ENCODE peak calls at places on chromosomes 5 and 9, in nine cellular contexts. One of them, this sample, is unnamed.

GRCh38 chr5:74613283-74613682 is 27.2 kb downstream of the ENC1 start:
- DNase-seq in BJ: no peak
- DNase-seq in GM12878: no peak
- DNase-seq in GM12864: no peak
- DNase-seq in NB4: peak
- DNase-seq in epithelial cell of esophagus: no peak
- DNase-seq in choroid plexus epithelial cell: no peak
- DNase-seq in astrocyte: no peak
- DNase-seq in Peyer's patch: no peak
- DNase-seq in this sample: no peak

GRCh38 chr9:93132946-93133640 is 958 bp downstream of the NINJ1 start:
- DNase-seq in BJ: no peak
- DNase-seq in GM12878: no peak
- DNase-seq in GM12864: no peak
- DNase-seq in NB4: no peak
- DNase-seq in epithelial cell of esophagus: peak
- DNase-seq in choroid plexus epithelial cell: peak
- DNase-seq in astrocyte: no peak
- DNase-seq in Peyer's patch: no peak
- DNase-seq in this sample: no peak

GRCh38 chr5:159906463-159906862 is 9.8 kb upstream of the ADRA1B start:
- DNase-seq in BJ: no peak
- DNase-seq in GM12878: no peak
- DNase-seq in GM12864: no peak
- DNase-seq in NB4: no peak
- DNase-seq in epithelial cell of esophagus: no peak
- DNase-seq in choroid plexus epithelial cell: no peak
- DNase-seq in astrocyte: no peak
- DNase-seq in Peyer's patch: no peak
- DNase-seq in this sample: no peak

GRCh38 chr5:130720355-130720754 is 444.7 kb downstream of the HINT1 start:
- DNase-seq in BJ: no peak
- DNase-seq in GM12878: no peak
- DNase-seq in GM12864: no peak
- DNase-seq in NB4: peak
- DNase-seq in epithelial cell of esophagus: peak
- DNase-seq in choroid plexus epithelial cell: peak
- DNase-seq in astrocyte: peak
- DNase-seq in Peyer's patch: no peak
- DNase-seq in this sample: peak

GRCh38 chr5:18236386-18236785 is 602.1 kb downstream of the TAF11L14 start:
- DNase-seq in BJ: no peak
- DNase-seq in GM12878: no peak
- DNase-seq in GM12864: no peak
- DNase-seq in NB4: peak
- DNase-seq in epithelial cell of esophagus: peak
- DNase-seq in choroid plexus epithelial cell: peak
- DNase-seq in astrocyte: no peak
- DNase-seq in Peyer's patch: no peak
- DNase-seq in this sample: no peak

GRCh38 chr5:124735169-124735858 is 11.1 kb downstream of the ZNF608 start:
- DNase-seq in BJ: peak
- DNase-seq in GM12878: no peak
- DNase-seq in GM12864: no peak
- DNase-seq in NB4: no peak
- DNase-seq in epithelial cell of esophagus: no peak
- DNase-seq in choroid plexus epithelial cell: peak
- DNase-seq in astrocyte: no peak
- DNase-seq in Peyer's patch: peak
- DNase-seq in this sample: peak

GRCh38 chr5:150544606-150545219 is 36.8 kb downstream of the NDST1 start:
- DNase-seq in BJ: no peak
- DNase-seq in GM12878: peak
- DNase-seq in GM12864: peak
- DNase-seq in NB4: peak
- DNase-seq in epithelial cell of esophagus: peak
- DNase-seq in choroid plexus epithelial cell: peak
- DNase-seq in astrocyte: no peak
- DNase-seq in Peyer's patch: peak
- DNase-seq in this sample: no peak

GRCh38 chr5:126454081-126454480 is 30.9 kb downstream of the GRAMD2B start:
- DNase-seq in BJ: no peak
- DNase-seq in GM12878: no peak
- DNase-seq in GM12864: no peak
- DNase-seq in NB4: no peak
- DNase-seq in epithelial cell of esophagus: peak
- DNase-seq in choroid plexus epithelial cell: peak
- DNase-seq in astrocyte: no peak
- DNase-seq in Peyer's patch: no peak
- DNase-seq in this sample: no peak

GRCh38 chr9:15430920-15431844 is 8.5 kb downstream of the SNAPC3 start:
- DNase-seq in BJ: no peak
- DNase-seq in GM12878: no peak
- DNase-seq in GM12864: no peak
- DNase-seq in NB4: peak
- DNase-seq in epithelial cell of esophagus: peak
- DNase-seq in choroid plexus epithelial cell: peak
- DNase-seq in astrocyte: no peak
- DNase-seq in Peyer's patch: peak
- DNase-seq in this sample: no peak

GRCh38 chr5:67983251-67983941 is 232.2 kb upstream of the PIK3R1 start:
- DNase-seq in BJ: peak
- DNase-seq in GM12878: no peak
- DNase-seq in GM12864: no peak
- DNase-seq in NB4: peak
- DNase-seq in epithelial cell of esophagus: peak
- DNase-seq in choroid plexus epithelial cell: peak
- DNase-seq in astrocyte: peak
- DNase-seq in Peyer's patch: no peak
- DNase-seq in this sample: peak

GRCh38 chr9:136587145-136587943 is 41.5 kb upstream of the NOTCH1 start:
- DNase-seq in BJ: no peak
- DNase-seq in GM12878: no peak
- DNase-seq in GM12864: no peak
- DNase-seq in NB4: peak
- DNase-seq in epithelial cell of esophagus: no peak
- DNase-seq in choroid plexus epithelial cell: peak
- DNase-seq in astrocyte: no peak
- DNase-seq in Peyer's patch: no peak
- DNase-seq in this sample: peak

GRCh38 chr5:82813951-82814350 is 263.2 kb downstream of the TMEM167A start:
- DNase-seq in BJ: no peak
- DNase-seq in GM12878: no peak
- DNase-seq in GM12864: no peak
- DNase-seq in NB4: no peak
- DNase-seq in epithelial cell of esophagus: no peak
- DNase-seq in choroid plexus epithelial cell: no peak
- DNase-seq in astrocyte: no peak
- DNase-seq in Peyer's patch: no peak
- DNase-seq in this sample: no peak

DNA sequence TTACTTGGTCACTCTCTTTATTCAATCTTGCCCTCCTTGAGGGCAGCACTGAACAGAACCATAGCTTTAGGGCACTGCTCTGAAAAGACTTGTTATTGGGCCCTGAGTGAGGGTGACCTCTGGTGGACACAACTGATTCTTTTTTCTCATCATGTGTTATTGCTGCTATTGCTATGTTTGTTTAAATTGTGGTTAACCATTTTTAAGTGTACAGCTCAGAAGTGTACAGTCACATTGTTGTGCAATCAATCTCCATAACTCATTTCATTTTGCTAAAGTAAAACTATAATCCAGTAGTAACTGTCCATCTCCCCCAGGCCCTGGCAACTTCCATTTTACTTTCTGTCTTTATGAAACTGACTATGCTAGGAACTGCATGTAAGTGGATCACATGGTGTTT is 351.1 kb upstream of the RIOK2 start:
- DNase-seq in BJ: peak
- DNase-seq in GM12878: no peak
- DNase-seq in GM12864: peak
- DNase-seq in NB4: peak
- DNase-seq in epithelial cell of esophagus: peak
- DNase-seq in choroid plexus epithelial cell: peak
- DNase-seq in astrocyte: peak
- DNase-seq in Peyer's patch: no peak
- DNase-seq in this sample: peak
- TF ChIP-seq CTCF in BJ: peak
- TF ChIP-seq CTCF in GM12878: peak
- TF ChIP-seq CTCF in GM12864: peak
- TF ChIP-seq CTCF in NB4: peak
- TF ChIP-seq CTCF in epithelial cell of esophagus: peak
- TF ChIP-seq CTCF in choroid plexus epithelial cell: peak
- TF ChIP-seq CTCF in astrocyte: peak
- TF ChIP-seq CTCF in Peyer's patch: no peak
- TF ChIP-seq CTCF in this sample: peak

GRCh38 chr9:8234286-8234819 is 434.8 kb upstream of the DMAC1 start:
- DNase-seq in BJ: no peak
- DNase-seq in GM12878: no peak
- DNase-seq in GM12864: no peak
- DNase-seq in NB4: no peak
- DNase-seq in epithelial cell of esophagus: no peak
- DNase-seq in choroid plexus epithelial cell: no peak
- DNase-seq in astrocyte: no peak
- DNase-seq in Peyer's patch: no peak
- DNase-seq in this sample: no peak

GRCh38 chr9:8241201-8241600 is 441.6 kb upstream of the DMAC1 start:
- DNase-seq in BJ: no peak
- DNase-seq in GM12878: no peak
- DNase-seq in GM12864: no peak
- DNase-seq in NB4: peak
- DNase-seq in epithelial cell of esophagus: no peak
- DNase-seq in choroid plexus epithelial cell: no peak
- DNase-seq in astrocyte: no peak
- DNase-seq in Peyer's patch: no peak
- DNase-seq in this sample: no peak

GRCh38 chr9:8235489-8235888 is 435.9 kb upstream of the DMAC1 start:
- DNase-seq in BJ: no peak
- DNase-seq in GM12878: no peak
- DNase-seq in GM12864: no peak
- DNase-seq in NB4: no peak
- DNase-seq in epithelial cell of esophagus: no peak
- DNase-seq in choroid plexus epithelial cell: no peak
- DNase-seq in astrocyte: no peak
- DNase-seq in Peyer's patch: no peak
- DNase-seq in this sample: no peak
- TF ChIP-seq CTCF in BJ: no peak
- TF ChIP-seq CTCF in GM12878: no peak
- TF ChIP-seq CTCF in GM12864: no peak
- TF ChIP-seq CTCF in NB4: no peak
- TF ChIP-seq CTCF in epithelial cell of esophagus: no peak
- TF ChIP-seq CTCF in choroid plexus epithelial cell: no peak
- TF ChIP-seq CTCF in astrocyte: no peak
- TF ChIP-seq CTCF in Peyer's patch: no peak
- TF ChIP-seq CTCF in this sample: no peak

DNA sequence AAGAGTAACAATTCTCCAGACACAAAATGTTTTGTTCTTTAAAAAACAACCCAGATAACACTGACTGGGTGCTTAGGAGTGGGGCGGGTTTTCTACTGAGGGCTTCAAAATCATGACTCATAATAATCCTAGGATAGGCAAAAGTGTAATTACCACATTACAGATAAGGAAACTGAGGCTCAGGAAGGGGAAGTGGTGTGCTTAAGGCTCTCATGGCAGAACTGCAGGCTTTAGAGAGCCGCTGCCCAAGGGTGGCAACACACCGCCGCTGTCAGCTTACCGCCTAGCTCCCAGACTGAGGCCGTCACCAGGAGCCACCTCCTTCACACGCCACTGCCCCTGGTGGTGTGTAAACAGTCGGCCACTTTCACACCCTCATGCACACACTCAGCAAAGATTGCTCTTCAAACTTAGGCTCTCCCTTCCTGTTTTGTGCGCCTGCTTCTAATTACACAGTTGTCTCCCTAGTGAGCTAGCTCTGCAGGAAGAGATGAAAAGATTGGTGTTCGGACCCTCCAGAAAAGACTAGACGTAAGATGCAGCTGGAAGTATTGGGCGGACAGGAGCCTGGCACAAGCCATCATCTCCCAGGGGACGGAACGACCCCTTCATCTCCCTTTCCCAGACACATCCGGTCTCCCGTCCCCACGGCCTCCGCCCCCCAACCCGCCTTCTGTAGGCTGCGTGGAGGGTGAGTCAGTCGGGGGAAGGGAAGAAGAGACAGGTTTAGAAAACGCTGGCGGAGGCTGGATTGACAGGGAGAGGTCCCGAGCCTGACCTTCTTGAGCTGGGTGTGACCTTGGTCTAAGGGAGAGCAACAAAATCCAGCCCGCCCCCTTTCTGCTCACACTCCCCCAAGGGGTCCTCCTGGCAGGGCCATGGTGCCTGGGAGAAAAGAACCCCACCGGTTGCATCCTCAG is 162.7 kb downstream of the SYK start:
- DNase-seq in BJ: no peak
- DNase-seq in GM12878: no peak
- DNase-seq in GM12864: no peak
- DNase-seq in NB4: peak
- DNase-seq in epithelial cell of esophagus: no peak
- DNase-seq in choroid plexus epithelial cell: peak
- DNase-seq in astrocyte: no peak
- DNase-seq in Peyer's patch: no peak
- DNase-seq in this sample: no peak
- TF ChIP-seq CTCF in BJ: no peak
- TF ChIP-seq CTCF in GM12878: no peak
- TF ChIP-seq CTCF in GM12864: peak
- TF ChIP-seq CTCF in NB4: no peak
- TF ChIP-seq CTCF in epithelial cell of esophagus: no peak
- TF ChIP-seq CTCF in choroid plexus epithelial cell: peak
- TF ChIP-seq CTCF in astrocyte: no peak
- TF ChIP-seq CTCF in Peyer's patch: no peak
- TF ChIP-seq CTCF in this sample: no peak

GRCh38 chr5:73292816-73293459 is 119.9 kb downstream of the TMEM174 start:
- DNase-seq in BJ: no peak
- DNase-seq in GM12878: no peak
- DNase-seq in GM12864: no peak
- DNase-seq in NB4: no peak
- DNase-seq in epithelial cell of esophagus: peak
- DNase-seq in choroid plexus epithelial cell: no peak
- DNase-seq in astrocyte: no peak
- DNase-seq in Peyer's patch: no peak
- DNase-seq in this sample: no peak

GRCh38 chr5:73296772-73297171 is 123.8 kb downstream of the TMEM174 start:
- DNase-seq in BJ: no peak
- DNase-seq in GM12878: no peak
- DNase-seq in GM12864: no peak
- DNase-seq in NB4: peak
- DNase-seq in epithelial cell of esophagus: no peak
- DNase-seq in choroid plexus epithelial cell: peak
- DNase-seq in astrocyte: peak
- DNase-seq in Peyer's patch: no peak
- DNase-seq in this sample: no peak

GRCh38 chr5:73298251-73299016 is 125.4 kb downstream of the TMEM174 start:
- DNase-seq in BJ: no peak
- DNase-seq in GM12878: no peak
- DNase-seq in GM12864: no peak
- DNase-seq in NB4: no peak
- DNase-seq in epithelial cell of esophagus: no peak
- DNase-seq in choroid plexus epithelial cell: peak
- DNase-seq in astrocyte: no peak
- DNase-seq in Peyer's patch: no peak
- DNase-seq in this sample: peak

GRCh38 chr5:73297430-73297829 is 124.4 kb downstream of the TMEM174 start:
- DNase-seq in BJ: no peak
- DNase-seq in GM12878: no peak
- DNase-seq in GM12864: no peak
- DNase-seq in NB4: no peak
- DNase-seq in epithelial cell of esophagus: no peak
- DNase-seq in choroid plexus epithelial cell: no peak
- DNase-seq in astrocyte: no peak
- DNase-seq in Peyer's patch: no peak
- DNase-seq in this sample: no peak

GRCh38 chr5:73295447-73295846 is 122.5 kb downstream of the TMEM174 start:
- DNase-seq in BJ: no peak
- DNase-seq in GM12878: no peak
- DNase-seq in GM12864: no peak
- DNase-seq in NB4: no peak
- DNase-seq in epithelial cell of esophagus: peak
- DNase-seq in choroid plexus epithelial cell: no peak
- DNase-seq in astrocyte: no peak
- DNase-seq in Peyer's patch: no peak
- DNase-seq in this sample: no peak
- TF ChIP-seq CTCF in BJ: no peak
- TF ChIP-seq CTCF in GM12878: no peak
- TF ChIP-seq CTCF in GM12864: no peak
- TF ChIP-seq CTCF in NB4: no peak
- TF ChIP-seq CTCF in epithelial cell of esophagus: peak
- TF ChIP-seq CTCF in choroid plexus epithelial cell: peak
- TF ChIP-seq CTCF in astrocyte: no peak
- TF ChIP-seq CTCF in Peyer's patch: no peak
- TF ChIP-seq CTCF in this sample: no peak

This sample was measured in AG09319.